ENCODE peak calls at places on chromosomes 1 and 21, in six cellular contexts. One of them, this sample, is unnamed.

GRCh38 chr1:245241506-245242130 is 86.8 kb downstream of the KIF26B start:
- DNase-seq in uterus: no peak
- DNase-seq in T-helper 9 cell: no peak
- DNase-seq in iPS-NIHi11: no peak
- DNase-seq in LoVo: no peak
- DNase-seq in SK-N-MC: no peak
- DNase-seq in this sample: no peak

GRCh38 chr1:970242-970972 is 4.1 kb downstream of the PLEKHN1 start:
- DNase-seq in LoVo: no peak
- DNase-seq in uterus: no peak
- DNase-seq in SK-N-MC: no peak
- DNase-seq in iPS-NIHi11: no peak
- DNase-seq in T-helper 9 cell: no peak
- DNase-seq in this sample: no peak

GRCh38 chr1:33443067-33443704 is 12.3 kb upstream of the PHC2 start:
- DNase-seq in uterus: no peak
- DNase-seq in iPS-NIHi11: no peak
- DNase-seq in LoVo: no peak
- DNase-seq in SK-N-MC: no peak
- DNase-seq in T-helper 9 cell: no peak
- DNase-seq in this sample: no peak

GRCh38 chr1:114192328-114192727 is 38.7 kb upstream of the SYT6 start:
- DNase-seq in uterus: no peak
- DNase-seq in SK-N-MC: no peak
- DNase-seq in LoVo: no peak
- DNase-seq in T-helper 9 cell: no peak
- DNase-seq in iPS-NIHi11: no peak
- DNase-seq in this sample: no peak

GRCh38 chr1:30335389-30335996 is 387.9 kb downstream of the MATN1 start:
- DNase-seq in LoVo: no peak
- DNase-seq in uterus: no peak
- DNase-seq in SK-N-MC: no peak
- DNase-seq in iPS-NIHi11: peak
- DNase-seq in T-helper 9 cell: no peak
- DNase-seq in this sample: no peak

GRCh38 chr1:67791686-67792475 is 41.4 kb downstream of the GNG12 start:
- DNase-seq in iPS-NIHi11: no peak
- DNase-seq in SK-N-MC: no peak
- DNase-seq in LoVo: no peak
- DNase-seq in T-helper 9 cell: no peak
- DNase-seq in uterus: peak
- DNase-seq in this sample: no peak

GRCh38 chr1:86394416-86394815 is 1.7 kb downstream of the ODF2L start:
- DNase-seq in SK-N-MC: no peak
- DNase-seq in T-helper 9 cell: no peak
- DNase-seq in iPS-NIHi11: no peak
- DNase-seq in uterus: no peak
- DNase-seq in LoVo: no peak
- DNase-seq in this sample: no peak

GRCh38 chr1:235069577-235070563 is 58.8 kb downstream of the TOMM20 start:
- DNase-seq in T-helper 9 cell: no peak
- DNase-seq in iPS-NIHi11: no peak
- DNase-seq in SK-N-MC: no peak
- DNase-seq in LoVo: peak
- DNase-seq in uterus: no peak
- DNase-seq in this sample: no peak

GRCh38 chr1:147771216-147772125 is 11.1 kb upstream of the GJA5 start:
- DNase-seq in LoVo: peak
- DNase-seq in SK-N-MC: no peak
- DNase-seq in T-helper 9 cell: no peak
- DNase-seq in iPS-NIHi11: no peak
- DNase-seq in uterus: peak
- DNase-seq in this sample: no peak

GRCh38 chr21:42495765-42496119 is 282 bp downstream of the RSPH1 start:
- DNase-seq in SK-N-MC: no peak
- DNase-seq in iPS-NIHi11: peak
- DNase-seq in LoVo: peak
- DNase-seq in uterus: no peak
- DNase-seq in T-helper 9 cell: no peak
- DNase-seq in this sample: no peak

GRCh38 chr1:16727190-16728111 is 12.9 kb upstream of the RNU1-4 start:
- DNase-seq in LoVo: peak
- DNase-seq in SK-N-MC: peak
- DNase-seq in uterus: peak
- DNase-seq in iPS-NIHi11: peak
- DNase-seq in T-helper 9 cell: no peak
- DNase-seq in this sample: peak

GRCh38 chr1:220921498-220921897 is 42.3 kb downstream of the HLX start:
- DNase-seq in SK-N-MC: no peak
- DNase-seq in uterus: no peak
- DNase-seq in iPS-NIHi11: no peak
- DNase-seq in T-helper 9 cell: no peak
- DNase-seq in LoVo: no peak
- DNase-seq in this sample: no peak

GRCh38 chr1:24961961-24962861 is 32.1 kb upstream of the RUNX3 start:
- DNase-seq in SK-N-MC: no peak
- DNase-seq in iPS-NIHi11: peak
- DNase-seq in T-helper 9 cell: no peak
- DNase-seq in LoVo: no peak
- DNase-seq in uterus: no peak
- DNase-seq in this sample: no peak

GRCh38 chr1:227127891-227128290 is 187.8 kb downstream of the COQ8A start:
- DNase-seq in iPS-NIHi11: no peak
- DNase-seq in LoVo: no peak
- DNase-seq in uterus: no peak
- DNase-seq in T-helper 9 cell: no peak
- DNase-seq in SK-N-MC: no peak
- DNase-seq in this sample: no peak

GRCh38 chr1:31760901-31761470 is 3.2 kb downstream of the ADGRB2 start:
- DNase-seq in SK-N-MC: no peak
- DNase-seq in uterus: peak
- DNase-seq in iPS-NIHi11: peak
- DNase-seq in T-helper 9 cell: peak
- DNase-seq in LoVo: no peak
- DNase-seq in this sample: peak

GRCh38 chr1:181763736-181764135 is 280.4 kb downstream of the CACNA1E start:
- DNase-seq in T-helper 9 cell: no peak
- DNase-seq in LoVo: no peak
- DNase-seq in iPS-NIHi11: no peak
- DNase-seq in uterus: no peak
- DNase-seq in SK-N-MC: no peak
- DNase-seq in this sample: no peak

GRCh38 chr1:99849413-99849743 is 783 bp upstream of the AGL start:
- DNase-seq in LoVo: peak
- DNase-seq in iPS-NIHi11: no peak
- DNase-seq in SK-N-MC: no peak
- DNase-seq in uterus: no peak
- DNase-seq in T-helper 9 cell: no peak
- DNase-seq in this sample: no peak

GRCh38 chr1:22739648-22740385 is 29.2 kb downstream of the EPHB2 start:
- DNase-seq in LoVo: no peak
- DNase-seq in SK-N-MC: no peak
- DNase-seq in iPS-NIHi11: no peak
- DNase-seq in uterus: peak
- DNase-seq in T-helper 9 cell: no peak
- DNase-seq in this sample: no peak

GRCh38 chr1:156705918-156706646 is 699 bp upstream of the CRABP2 start:
- DNase-seq in iPS-NIHi11: peak
- DNase-seq in T-helper 9 cell: peak
- DNase-seq in LoVo: no peak
- DNase-seq in SK-N-MC: no peak
- DNase-seq in uterus: peak
- DNase-seq in this sample: peak